ENCODE peak calls at places on chromosomes 1 and 21, in six cellular contexts. T, N, E, W, I and A are unnamed samples.

GRCh38 chr1:205458777-205459566 is 3.1 kb upstream of the BLACAT1 start:
- DNase-seq in I (no peak), T (no peak), W (no peak), N (peak), E (no peak), A (no peak)

GRCh38 chr1:198168180-198168579 is 11.4 kb downstream of the NEK7 start:
- DNase-seq in T (no peak), I (no peak), W (no peak), N (no peak), E (no peak), A (no peak)

GRCh38 chr1:20660363-20661234 is 570 bp downstream of the DDOST start:
- DNase-seq in T (no peak), N (no peak), E (no peak), W (no peak), I (no peak), A (no peak)

GRCh38 chr1:3213730-3214129 is 144.7 kb downstream of the PRDM16 start:
- DNase-seq in T (no peak), E (peak), W (no peak), I (no peak), N (no peak), A (no peak)

GRCh38 chr1:8015036-8015808 is 10.9 kb downstream of the ERRFI1 start:
- DNase-seq in W (no peak), I (peak), N (no peak), E (no peak), T (peak), A (no peak)

GRCh38 chr1:111256988-111257658 is 29.6 kb downstream of the CHI3L2 start:
- DNase-seq in N (no peak), W (no peak), I (no peak), E (no peak), T (no peak), A (no peak)

GRCh38 chr1:94727846-94728715 is 92.1 kb upstream of the SLC44A3 start:
- DNase-seq in T (no peak), E (no peak), N (no peak), I (no peak), W (no peak), A (no peak)

GRCh38 chr1:59748123-59748522 is 66.6 kb upstream of the HOOK1 start:
- DNase-seq in E (no peak), W (no peak), I (no peak), N (no peak), T (no peak), A (no peak)

GRCh38 chr1:248695451-248696132 is 7.0 kb downstream of the OR14I1 start:
- DNase-seq in W (no peak), T (no peak), I (no peak), E (no peak), N (no peak), A (no peak)

GRCh38 chr1:221829327-221830011 is 87.6 kb upstream of the DUSP10 start:
- DNase-seq in T (no peak), E (no peak), N (no peak), W (no peak), I (no peak), A (no peak)

GRCh38 chr1:173757666-173758065 is 42.9 kb downstream of the KLHL20 start:
- DNase-seq in T (no peak), W (no peak), E (no peak), N (no peak), I (no peak), A (no peak)

GRCh38 chr1:40532062-40532389 is 589 bp downstream of the ZNF684 start:
- DNase-seq in T (no peak), N (no peak), E (no peak), W (no peak), I (no peak), A (no peak)

GRCh38 chr21:34880401-34880800 is 168.7 kb downstream of the RUNX1 start:
- DNase-seq in T (no peak), N (no peak), W (no peak), I (no peak), E (no peak), A (no peak)

GRCh38 chr1:75765697-75766355 is 20.2 kb upstream of the RABGGTB start:
- DNase-seq in W (no peak), T (no peak), I (no peak), N (no peak), E (no peak), A (no peak)

GRCh38 chr1:1230656-1231399 is 973 bp downstream of the SDF4 start:
- DNase-seq in N (no peak), I (no peak), W (no peak), E (no peak), T (peak), A (no peak)

GRCh38 chr1:172109357-172109756 is 268.1 kb downstream of the DNM3 start:
- DNase-seq in W (no peak), E (no peak), T (no peak), N (no peak), I (no peak), A (no peak)

GRCh38 chr1:9207086-9207485 is 27.5 kb upstream of the H6PD start:
- DNase-seq in E (no peak), W (no peak), I (no peak), T (no peak), N (no peak), A (no peak)

GRCh38 chr21:34201001-34201400 is 127.6 kb downstream of the MRPS6 start:
- DNase-seq in I (no peak), E (no peak), W (peak), N (no peak), T (no peak), A (no peak)

GRCh38 chr1:199644912-199645311 is 382.6 kb upstream of the NR5A2 start:
- DNase-seq in N (no peak), W (no peak), E (no peak), I (no peak), T (no peak), A (no peak)

GRCh38 chr1:116168277-116169032 is 57.3 kb downstream of the MAB21L3 start:
- DNase-seq in I (peak), E (peak), N (peak), W (peak), T (peak), A (peak)

GRCh38 chr1:178530037-178530402 is 17.1 kb downstream of the TEX35 start:
- DNase-seq in N (no peak), T (no peak), W (no peak), E (no peak), I (no peak), A (no peak)

GRCh38 chr1:1602941-1603506 is 3.1 kb upstream of the FNDC10 start:
- DNase-seq in E (no peak), T (no peak), N (no peak), I (no peak), W (peak), A (no peak)

GRCh38 chr1:157785241-157785640 is 8.3 kb upstream of the FCRL2 start:
- DNase-seq in T (no peak), E (no peak), W (no peak), N (no peak), I (no peak), A (no peak)

GRCh38 chr1:88983791-88984552 is 8.5 kb downstream of the KYAT3 start:
- DNase-seq in T (no peak), E (no peak), I (no peak), W (peak), N (no peak), A (no peak)

GRCh38 chr1:33394716-33395115 is 36.2 kb downstream of the PHC2 start:
- DNase-seq in I (no peak), N (no peak), W (no peak), E (no peak), T (no peak), A (no peak)

GRCh38 chr21:35303085-35303484 is 254.0 kb upstream of the RUNX1 start:
- DNase-seq in W (no peak), I (no peak), N (no peak), T (no peak), E (no peak), A (no peak)

GRCh38 chr1:27878038-27878437 is 5.7 kb downstream of the THEMIS2 start:
- DNase-seq in E (no peak), N (no peak), I (no peak), T (no peak), W (no peak), A (no peak)

GRCh38 chr1:107844009-107844408 is 121.0 kb downstream of the VAV3 start:
- DNase-seq in I (no peak), N (no peak), E (no peak), T (no peak), W (no peak), A (no peak)

GRCh38 chr1:53115403-53116306 is 26.8 kb downstream of the SLC1A7 start:
- DNase-seq in T (no peak), E (peak), I (no peak), W (no peak), N (no peak), A (no peak)

GRCh38 chr1:66353207-66353606 is 180.7 kb upstream of the SGIP1 start:
- DNase-seq in T (no peak), N (no peak), W (peak), I (no peak), E (no peak), A (no peak)

GRCh38 chr1:66352783-66353182 is 181.2 kb upstream of the SGIP1 start:
- DNase-seq in N (no peak), W (no peak), I (no peak), E (no peak), T (no peak), A (no peak)

GRCh38 chr1:66355756-66356155 is 178.2 kb upstream of the SGIP1 start:
- DNase-seq in I (no peak), N (no peak), E (no peak), W (no peak), T (no peak), A (no peak)

GRCh38 chr1:66356605-66357004 is 177.3 kb upstream of the SGIP1 start:
- DNase-seq in T (no peak), N (no peak), I (no peak), E (no peak), W (no peak), A (no peak)

DNA sequence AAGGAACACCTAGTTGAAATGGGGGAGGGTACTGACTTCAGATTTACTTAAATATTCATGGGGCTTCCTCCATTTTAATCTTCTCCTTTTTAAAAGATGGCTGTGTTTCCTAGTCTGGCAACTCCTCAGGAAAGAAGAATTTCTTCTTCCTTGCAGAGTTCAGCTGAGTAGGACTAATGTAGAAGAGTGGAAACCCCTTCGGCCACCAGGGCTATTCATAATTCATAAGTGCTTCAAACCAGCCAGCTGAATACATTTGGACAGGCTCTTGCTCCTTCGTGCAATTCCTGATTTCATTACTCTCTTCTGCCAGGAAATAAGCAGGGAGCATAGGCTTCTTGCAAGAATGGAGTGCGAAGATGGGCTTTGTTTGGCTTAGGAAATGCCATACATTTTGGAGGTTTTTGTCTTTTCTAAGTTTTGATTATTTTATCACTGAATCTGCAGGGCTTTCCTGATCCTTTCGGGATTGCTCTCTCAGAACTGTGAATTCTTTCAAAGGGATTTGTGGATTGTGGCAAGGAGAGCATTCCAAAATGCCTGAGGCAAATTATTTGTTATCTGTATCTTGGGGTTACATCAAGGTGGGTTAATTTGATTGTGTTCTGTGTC is 179.5 kb upstream of the SGIP1 start:
- DNase-seq in T (no peak), I (no peak), W (no peak), E (no peak), N (no peak), A (no peak)
- TF ChIP-seq CTCF in T (no peak), I (no peak), W (no peak), E (no peak), N (no peak), A (no peak)

GRCh38 chr21:17472592-17473271 is 40.1 kb upstream of the CXADR start:
- DNase-seq in E (peak), T (peak), I (no peak), W (no peak), N (no peak), A (no peak)
- TF ChIP-seq POLR2A in E (no peak), T (no peak), I (no peak), W (no peak), N (no peak), A (no peak)

GRCh38 chr1:213996320-213997022 is 8.7 kb downstream of the PROX1 start:
- DNase-seq in N (no peak), W (peak), E (no peak), I (no peak), T (no peak), A (no peak)
- H3K27ac ChIP-seq in N (no peak), W (peak), E (no peak), I (no peak), T (no peak), A (no peak)

GRCh38 chr1:179883739-179884138 is 1.7 kb downstream of the TOR1AIP1 start:
- DNase-seq in W (no peak), T (no peak), I (no peak), N (no peak), E (no peak), A (no peak)

GRCh38 chr1:179879797-179880196 is 2.2 kb upstream of the TOR1AIP2 start:
- DNase-seq in W (no peak), E (no peak), N (no peak), I (no peak), T (no peak), A (no peak)

GRCh38 chr1:179883040-179883501 is 986 bp downstream of the TOR1AIP1 start:
- DNase-seq in N (no peak), W (no peak), E (peak), I (no peak), T (peak), A (no peak)

GRCh38 chr1:179882253-179883039 is at the start of gene TOR1AIP1:
- DNase-seq in N (peak), W (peak), I (peak), E (peak), T (peak), A (peak)

DNA sequence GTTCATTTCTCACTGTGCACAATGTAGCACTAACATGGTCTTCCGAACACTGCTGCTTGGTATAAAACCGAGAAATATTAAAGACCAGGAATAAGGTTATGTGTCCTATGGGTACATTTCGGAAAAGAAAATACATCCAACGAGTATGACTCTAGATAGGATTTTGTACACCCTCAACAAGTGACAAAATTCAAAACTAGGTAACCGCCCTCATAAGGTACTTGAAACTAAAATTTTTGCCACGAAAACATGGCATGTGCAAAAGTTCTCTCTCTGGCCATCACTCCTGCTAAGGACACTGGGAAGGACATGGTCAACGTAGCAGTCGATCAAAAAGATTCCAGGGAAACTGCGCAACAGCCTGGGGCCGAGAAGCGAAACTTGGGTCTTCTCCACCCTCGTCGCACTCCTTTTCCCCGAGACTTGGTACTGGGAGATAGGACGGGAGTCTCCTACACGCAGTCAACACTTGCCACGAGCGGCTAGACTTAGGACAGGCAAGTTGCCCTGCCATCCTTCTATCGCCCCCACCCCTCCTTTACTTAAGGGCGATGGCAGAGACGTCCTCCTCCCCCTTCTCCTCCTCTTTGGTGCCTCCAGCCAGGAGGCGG is 338 bp upstream of the TOR1AIP1 start:
- DNase-seq in W (no peak), N (no peak), T (peak), I (peak), E (peak), A (peak)
- TF ChIP-seq CTCF in W (no peak), N (no peak), T (no peak), I (no peak), E (no peak), A (no peak)

GRCh38 chr1:38029725-38030511 is 16.7 kb downstream of the POU3F1 start:
- DNase-seq in W (peak), E (no peak), T (peak), I (peak), N (peak), A (no peak)
- TF ChIP-seq POLR2A in W (no peak), E (no peak), T (no peak), I (no peak), N (no peak), A (no peak)

DNA sequence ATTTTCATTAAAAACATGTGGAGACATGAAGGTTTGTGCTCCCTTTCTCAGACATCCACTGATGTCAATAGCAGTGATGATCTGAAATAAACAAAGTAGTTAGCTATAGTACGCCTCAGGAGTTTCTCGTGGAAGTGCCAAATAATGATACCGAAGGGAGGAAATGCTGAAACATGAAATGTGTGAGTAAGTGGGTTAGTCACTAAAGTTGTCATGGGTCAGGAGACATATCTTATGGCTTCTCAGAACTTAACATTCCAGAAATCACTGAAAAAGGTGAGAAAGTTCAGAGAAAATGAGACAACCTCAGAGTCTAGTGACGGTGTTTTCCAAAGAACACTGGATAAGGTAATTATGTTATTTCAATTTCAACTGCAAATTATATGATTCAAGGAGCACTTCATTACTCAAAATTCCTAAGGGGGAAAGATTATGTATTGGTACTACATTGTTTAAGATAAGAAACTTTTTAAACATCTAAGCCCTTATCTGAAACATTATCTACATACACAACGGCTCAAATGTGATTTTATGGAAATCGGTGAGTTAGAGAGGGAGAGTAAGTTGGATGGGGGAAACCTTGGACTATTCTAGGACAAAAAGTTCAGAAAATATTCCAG is 20.6 kb downstream of the NIBAN1 start:
- DNase-seq in T (no peak), N (no peak), E (no peak), I (no peak), W (no peak), A (no peak)
- H3K27ac ChIP-seq in T (no peak), N (no peak), E (no peak), I (no peak), W (peak), A (no peak)

GRCh38 chr1:159196543-159196942 is 8.1 kb upstream of the ACKR1 start:
- DNase-seq in W (no peak), E (no peak), I (no peak), N (peak), T (no peak), A (no peak)
- TF ChIP-seq CTCF in W (no peak), E (no peak), I (no peak), N (peak), T (no peak), A (peak)

GRCh38 chr1:201827321-201828281 is 1.4 kb upstream of the IPO9 start:
- DNase-seq in I (no peak), T (no peak), E (no peak), N (no peak), W (no peak), A (no peak)
- TF ChIP-seq POLR2A in I (no peak), T (no peak), E (no peak), N (no peak), W (no peak), A (no peak)